ENCODE peak calls at places on chromosome 4, in five cellular contexts. D is WERI-Rb-1, A is bronchial epithelial cell, I is BJ, R is tibial artery. Q is an unnamed sample.

GRCh38 chr4:7233006-7233580 is 40.8 kb downstream of the SORCS2 start:
- DNase-seq in A (no peak), D (no peak), I (no peak), R (no peak), Q (no peak)

GRCh38 chr4:186249785-186250739 is 15.9 kb upstream of the F11 start:
- DNase-seq in A (peak; percentile 58), I (no peak), D (no peak), R (no peak), Q (no peak)

GRCh38 chr4:163731071-163731470 is 236.6 kb downstream of the TMA16 start:
- DNase-seq in D (no peak), I (no peak), R (no peak), A (no peak), Q (no peak)

GRCh38 chr4:89306486-89307184 is 965 bp downstream of the GPRIN3 start:
- DNase-seq in A (no peak), D (peak; percentile 48), I (no peak), R (no peak), Q (no peak)

GRCh38 chr4:6671648-6672047 is 22.0 kb upstream of the S100P start:
- DNase-seq in R (no peak), I (no peak), A (peak; percentile 49), D (no peak), Q (no peak)

GRCh38 chr4:186201535-186202230 is 10.3 kb downstream of the CYP4V2 start:
- DNase-seq in A (peak; percentile 33), R (no peak), I (no peak), D (peak; percentile 56), Q (no peak)

GRCh38 chr4:20456416-20456815 is 204.7 kb downstream of the SLIT2 start:
- DNase-seq in A (peak; percentile 63), D (no peak), R (no peak), I (no peak), Q (no peak)

GRCh38 chr4:121272526-121272925 is 108.3 kb downstream of the QRFPR start:
- DNase-seq in R (no peak), A (peak; percentile 95), I (no peak), D (no peak), Q (no peak)

GRCh38 chr4:23947826-23948225 is 58.0 kb upstream of the PPARGC1A start:
- DNase-seq in D (no peak), R (no peak), I (no peak), A (no peak), Q (no peak)

GRCh38 chr4:6472387-6473263 is at the start of gene PPP2R2C:
- DNase-seq in R (no peak), A (no peak), D (peak; percentile 49), I (no peak), Q (no peak)

GRCh38 chr4:7430368-7430964 is 4.3 kb downstream of the PSAPL1 start:
- DNase-seq in A (peak; percentile 12), D (peak; percentile 2), I (no peak), R (no peak), Q (no peak)

GRCh38 chr4:79862842-79863241 is 210.2 kb downstream of the ANTXR2 start:
- DNase-seq in R (no peak), A (no peak), D (peak; percentile 81), I (no peak), Q (no peak)

GRCh38 chr4:173319696-173320095 is 14.5 kb downstream of the HMGB2 start:
- DNase-seq in I (no peak), R (no peak), D (no peak), A (peak; percentile 63), Q (no peak)

GRCh38 chr4:80454040-80454439 is 118.5 kb downstream of the CFAP299 start:
- DNase-seq in D (no peak), I (no peak), R (no peak), A (peak; percentile 96), Q (no peak)

GRCh38 chr4:8366601-8367000 is 73.9 kb downstream of the ACOX3 start:
- DNase-seq in A (no peak), R (no peak), I (no peak), D (no peak), Q (no peak)

GRCh38 chr4:1512081-1512737 is 106.0 kb upstream of the NKX1-1 start:
- DNase-seq in D (no peak), R (no peak), A (no peak), I (no peak), Q (no peak)

GRCh38 chr4:117134386-117134785 is 49.0 kb upstream of the TRAM1L1 start:
- DNase-seq in I (no peak), D (peak; percentile 69), R (no peak), A (peak; percentile 49), Q (no peak)

GRCh38 chr4:115113382-115114106 is at the start of gene NDST4:
- DNase-seq in R (no peak), I (no peak), D (peak; percentile 63), A (peak; percentile 5), Q (no peak)

GRCh38 chr4:112853662-112854256 is 195.7 kb upstream of the ANK2 start:
- DNase-seq in R (no peak), A (peak; percentile 30), I (no peak), D (no peak), Q (no peak)

GRCh38 chr4:123940604-123941003 is 544.0 kb downstream of the SPRY1 start:
- DNase-seq in D (no peak), R (no peak), I (no peak), A (no peak), Q (no peak)

GRCh38 chr4:185215261-185215660 is 5.9 kb downstream of the SNX25 start:
- DNase-seq in A (no peak), I (no peak), D (no peak), R (no peak), Q (no peak)

GRCh38 chr4:85703098-85703497 is 228.1 kb downstream of the ARHGAP24 start:
- DNase-seq in A (no peak), I (no peak), D (no peak), R (no peak), Q (no peak)
- TF ChIP-seq CTCF in A (no peak), I (no peak), D (no peak), R (no peak), Q (no peak)

GRCh38 chr4:39636786-39637185 is 1.9 kb downstream of the SMIM14 start:
- DNase-seq in R (no peak), A (peak; percentile 44), I (no peak), D (no peak), Q (no peak)

GRCh38 chr4:39637572-39638357 is 900 bp downstream of the SMIM14 start:
- DNase-seq in R (peak; percentile 55), I (no peak), D (peak; percentile 60), A (peak; percentile 58), Q (no peak)

GRCh38 chr4:39635023-39635422 is 3.6 kb downstream of the SMIM14 start:
- DNase-seq in I (no peak), R (no peak), D (no peak), A (peak; percentile 65), Q (no peak)

GRCh38 chr4:39641451-39641850 is 2.8 kb upstream of the SMIM14 start:
- DNase-seq in R (no peak), I (no peak), A (no peak), D (no peak), Q (no peak)

GRCh38 chr4:39638358-39639239 is at the start of gene SMIM14:
- DNase-seq in D (peak; percentile 100), A (peak; percentile 91), I (peak; percentile 90), R (peak; percentile 98), Q (peak; percentile 97)
- TF ChIP-seq CTCF in D (no peak), A (no peak), I (no peak), R (peak; percentile 45), Q (no peak)

DNA sequence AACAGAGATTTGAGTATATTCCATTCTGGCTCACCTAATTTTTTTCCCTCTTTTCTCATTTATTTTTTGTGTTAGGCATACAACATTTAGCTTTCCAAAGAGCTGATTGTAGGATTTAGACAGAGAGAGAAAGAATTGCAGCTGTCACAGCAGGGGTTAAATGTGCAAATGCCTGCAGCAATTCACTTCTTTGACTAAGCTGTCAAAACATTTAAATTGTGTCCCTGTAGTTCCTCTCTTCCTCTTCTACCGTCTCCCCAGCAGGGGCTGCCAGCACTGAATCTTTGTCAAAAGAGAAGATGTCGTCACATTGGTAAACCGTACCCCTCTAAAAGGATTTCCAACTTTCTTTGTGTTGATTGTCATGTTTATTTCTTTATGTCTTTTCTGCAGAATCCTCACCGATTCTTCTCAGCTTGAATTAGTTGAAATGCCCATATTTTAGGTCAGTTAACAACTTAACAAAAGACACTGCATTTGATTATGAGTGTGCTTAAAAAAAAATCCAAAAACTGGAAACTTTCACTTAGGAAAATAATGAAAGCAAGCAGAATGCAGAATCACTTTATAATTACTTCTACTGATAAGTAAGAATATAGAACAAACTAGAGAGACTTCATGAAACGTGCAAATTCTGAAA is 111.1 kb upstream of the PTPN13 start:
- DNase-seq in D (no peak), A (no peak), R (no peak), I (no peak), Q (no peak)
- TF ChIP-seq CTCF in D (no peak), A (no peak), R (no peak), I (peak; percentile 18), Q (peak; percentile 6)

GRCh38 chr4:26055855-26056254 is 141.8 kb downstream of the SMIM20 start:
- DNase-seq in A (no peak), R (no peak), I (no peak), D (no peak), Q (no peak)
- TF ChIP-seq CTCF in A (peak; percentile 11), R (no peak), I (no peak), D (peak; percentile 36), Q (no peak)

DNA sequence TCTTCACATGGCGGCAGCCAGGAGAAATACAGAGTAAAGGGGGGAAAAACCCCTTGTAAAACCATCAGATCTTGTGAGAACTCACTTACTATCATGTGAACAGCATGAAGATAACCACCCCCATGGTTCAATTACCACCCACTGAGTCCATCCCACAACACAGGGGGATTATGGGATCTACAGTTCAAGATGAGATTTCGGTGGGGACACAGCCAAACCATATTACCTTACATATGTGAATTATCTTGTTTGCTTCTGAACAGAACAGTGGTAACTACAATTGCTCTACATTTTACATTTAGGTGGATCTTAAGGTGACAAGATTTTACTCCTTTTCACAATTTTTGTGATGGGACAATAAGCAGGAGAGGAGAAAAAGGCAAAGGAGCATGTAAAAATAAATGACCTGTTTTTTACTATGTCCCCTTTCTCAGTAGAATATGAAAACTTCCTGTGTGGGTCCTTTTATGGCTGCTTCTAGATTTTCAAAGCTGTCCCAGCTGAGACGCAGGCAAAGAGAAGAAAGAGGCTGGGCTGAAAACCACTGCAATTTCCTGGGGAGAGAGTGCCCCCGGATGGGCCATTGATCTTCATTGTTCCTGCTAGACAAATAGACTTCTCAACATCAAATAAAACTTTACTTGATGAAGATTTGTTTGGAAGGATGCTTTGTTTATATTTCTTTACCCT is 45.9 kb upstream of the PGM2 start:
- DNase-seq in A (peak; percentile 31), I (no peak), R (peak; percentile 37), D (no peak), Q (no peak)
- TF ChIP-seq CTCF in A (peak; percentile 18), I (no peak), R (no peak), D (no peak), Q (peak; percentile 21)

DNA sequence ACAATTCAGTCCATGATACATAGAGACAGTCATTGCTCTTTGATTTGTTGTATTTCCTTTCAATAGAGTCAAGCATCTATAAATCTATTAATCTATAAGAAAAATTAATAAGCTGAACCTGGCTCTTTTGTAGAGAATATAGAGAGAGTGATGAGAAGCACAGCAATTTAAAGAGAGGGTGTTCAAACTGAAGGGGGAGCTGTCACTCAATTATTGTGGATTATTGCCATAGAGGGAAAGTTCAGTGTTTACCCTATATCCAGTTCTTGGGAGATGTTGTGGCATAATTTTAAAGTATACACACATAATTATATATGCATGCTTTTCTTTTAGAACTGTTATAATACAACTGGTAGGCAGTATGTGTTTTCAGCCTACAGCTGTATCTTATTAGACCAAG is 1469.0 kb upstream of the PABPC4L start:
- DNase-seq in A (no peak), D (no peak), R (no peak), I (no peak), Q (no peak)
- TF ChIP-seq CTCF in A (no peak), D (peak; percentile 12), R (no peak), I (no peak), Q (no peak)